ENCODE peak calls at places on chromosomes 12 and 14, in seven cellular contexts. V is A549, Y is breast epithelium, F is H1, O is HepG2, Q is HCT116, J is body of pancreas. T is an unnamed sample.

GRCh38 chr12:49201595-49202295 is 12.9 kb upstream of the TUBA1A start:
- DNase-seq in F (no peak), J (no peak), Y (peak), Q (no peak), V (peak), O (no peak), T (peak)

GRCh38 chr12:114827460-114827859 is 143.5 kb upstream of the TBX3 start:
- DNase-seq in Y (no peak), Q (no peak), F (no peak), V (no peak), J (no peak), O (no peak), T (no peak)

GRCh38 chr12:65999564-66000280 is 130.8 kb downstream of the LLPH start:
- DNase-seq in O (no peak), V (no peak), Y (no peak), F (no peak), Q (no peak), J (no peak), T (no peak)

GRCh38 chr14:104174051-104174450 is 35.7 kb downstream of the KIF26A start:
- DNase-seq in J (no peak), O (no peak), F (no peak), V (no peak), Y (no peak), Q (no peak), T (no peak)

GRCh38 chr12:46556105-46556559 is 183.6 kb upstream of the SLC38A2 start:
- DNase-seq in F (no peak), O (peak), Y (no peak), Q (peak), J (no peak), V (peak), T (no peak)

GRCh38 chr14:72965249-72965648 is 39.0 kb downstream of the DCAF4 start:
- DNase-seq in Y (no peak), J (no peak), Q (no peak), O (peak), F (no peak), V (peak), T (no peak)

GRCh38 chr12:56413392-56413791 is 35.8 kb downstream of the TIMELESS start:
- DNase-seq in Y (no peak), O (no peak), J (peak), V (no peak), Q (no peak), F (no peak), T (no peak)

GRCh38 chr14:93462479-93462878 is 31.7 kb downstream of the UNC79 start:
- DNase-seq in O (no peak), J (no peak), V (no peak), Y (no peak), Q (no peak), F (no peak), T (no peak)

GRCh38 chr12:116771651-116772050 is 33.5 kb downstream of the RNFT2 start:
- DNase-seq in V (no peak), J (no peak), O (no peak), Y (no peak), F (no peak), Q (no peak), T (no peak)

GRCh38 chr12:70741266-70741665 is 104.0 kb upstream of the PTPRB start:
- DNase-seq in O (no peak), V (no peak), F (no peak), Y (no peak), J (no peak), Q (no peak), T (no peak)

GRCh38 chr12:92080390-92081285 is 65.0 kb downstream of the BTG1 start:
- DNase-seq in V (peak), F (no peak), J (no peak), Y (no peak), O (no peak), Q (peak), T (no peak)

GRCh38 chr12:64544796-64545382 is 65.4 kb upstream of the RASSF3 start:
- DNase-seq in F (no peak), V (no peak), Y (no peak), Q (no peak), O (no peak), J (no peak), T (no peak)

GRCh38 chr12:25585021-25585523 is 32.0 kb upstream of the LMNTD1 start:
- DNase-seq in O (no peak), F (no peak), J (peak), Y (peak), V (no peak), Q (no peak), T (peak)

GRCh38 chr12:39043425-39043824 is 138.0 kb upstream of the CPNE8 start:
- DNase-seq in F (no peak), O (no peak), Q (no peak), V (no peak), Y (no peak), J (no peak), T (no peak)

GRCh38 chr12:123942277-123942653 is 30.4 kb downstream of the CCDC92 start:
- DNase-seq in Q (no peak), F (no peak), V (no peak), J (no peak), O (no peak), Y (no peak), T (peak)

GRCh38 chr12:48183091-48183875 is at the start of gene CCDC184:
- DNase-seq in F (peak), O (no peak), J (peak), Q (peak), Y (no peak), V (peak), T (peak)

GRCh38 chr14:92600318-92601053 is 86.9 kb downstream of the RIN3 start:
- DNase-seq in O (no peak), F (no peak), Q (no peak), J (no peak), Y (no peak), V (peak), T (no peak)

GRCh38 chr14:77036484-77037337 is 8.2 kb upstream of the IRF2BPL start:
- DNase-seq in F (no peak), O (no peak), J (no peak), Y (no peak), V (no peak), Q (no peak), T (no peak)

GRCh38 chr12:117968826-117969659 is at the start of gene KSR2:
- DNase-seq in O (peak), J (peak), Y (peak), Q (peak), V (peak), F (peak), T (no peak)

GRCh38 chr14:44803239-44803905 is 158.4 kb downstream of the KLHL28 start:
- DNase-seq in V (peak), Y (no peak), J (no peak), F (no peak), O (peak), Q (peak), T (no peak)

GRCh38 chr12:34396861-34397590 is 374.7 kb downstream of the ALG10 start:
- DNase-seq in Q (no peak), V (no peak), J (peak), O (no peak), F (peak), Y (peak), T (peak)

GRCh38 chr14:76473381-76474263 is 97.7 kb downstream of the ESRRB start:
- DNase-seq in O (no peak), V (no peak), J (no peak), Y (no peak), Q (no peak), F (peak), T (no peak)

GRCh38 chr12:4112290-4112689 is 161.3 kb upstream of the CCND2 start:
- DNase-seq in V (no peak), F (peak), J (no peak), Y (no peak), O (no peak), Q (no peak), T (peak)

GRCh38 chr14:52590318-52590717 is 37.7 kb downstream of the GPR137C start:
- DNase-seq in Q (no peak), O (no peak), J (no peak), V (no peak), F (no peak), Y (no peak), T (no peak)

GRCh38 chr12:95802482-95803264 is 12.1 kb upstream of the NTN4 start:
- DNase-seq in V (peak), J (peak), O (peak), Y (peak), Q (peak), F (no peak), T (no peak)

GRCh38 chr12:128810182-128811127 is 13.3 kb downstream of the SLC15A4 start:
- DNase-seq in Y (no peak), J (peak), O (no peak), F (no peak), Q (no peak), V (no peak), T (peak)

GRCh38 chr12:106239241-106239950 is 8.4 kb downstream of the CKAP4 start:
- DNase-seq in Y (no peak), J (no peak), O (no peak), Q (no peak), V (no peak), F (no peak), T (no peak)

GRCh38 chr12:126807312-126807711 is 1459.7 kb upstream of the TMEM132C start:
- DNase-seq in Q (no peak), Y (no peak), F (no peak), V (no peak), O (no peak), J (no peak), T (no peak)

GRCh38 chr12:110256780-110257431 is 24.1 kb upstream of the ATP2A2 start:
- DNase-seq in O (no peak), Q (no peak), F (no peak), Y (no peak), J (peak), V (peak), T (peak)

GRCh38 chr12:12017135-12017581 is 53.6 kb upstream of the BCL2L14 start:
- DNase-seq in V (no peak), F (no peak), Q (no peak), J (peak), Y (no peak), O (no peak), T (no peak)

GRCh38 chr12:12015073-12015685 is 55.6 kb upstream of the BCL2L14 start:
- DNase-seq in O (no peak), J (no peak), V (no peak), Y (no peak), F (no peak), Q (no peak), T (no peak)

GRCh38 chr12:12018454-12018853 is 52.3 kb upstream of the BCL2L14 start:
- DNase-seq in O (no peak), V (no peak), Q (no peak), Y (peak), F (no peak), J (no peak), T (no peak)

GRCh38 chr12:12017798-12018197 is 52.9 kb upstream of the BCL2L14 start:
- DNase-seq in Q (no peak), O (no peak), F (peak), Y (no peak), J (no peak), V (no peak), T (no peak)

DNA sequence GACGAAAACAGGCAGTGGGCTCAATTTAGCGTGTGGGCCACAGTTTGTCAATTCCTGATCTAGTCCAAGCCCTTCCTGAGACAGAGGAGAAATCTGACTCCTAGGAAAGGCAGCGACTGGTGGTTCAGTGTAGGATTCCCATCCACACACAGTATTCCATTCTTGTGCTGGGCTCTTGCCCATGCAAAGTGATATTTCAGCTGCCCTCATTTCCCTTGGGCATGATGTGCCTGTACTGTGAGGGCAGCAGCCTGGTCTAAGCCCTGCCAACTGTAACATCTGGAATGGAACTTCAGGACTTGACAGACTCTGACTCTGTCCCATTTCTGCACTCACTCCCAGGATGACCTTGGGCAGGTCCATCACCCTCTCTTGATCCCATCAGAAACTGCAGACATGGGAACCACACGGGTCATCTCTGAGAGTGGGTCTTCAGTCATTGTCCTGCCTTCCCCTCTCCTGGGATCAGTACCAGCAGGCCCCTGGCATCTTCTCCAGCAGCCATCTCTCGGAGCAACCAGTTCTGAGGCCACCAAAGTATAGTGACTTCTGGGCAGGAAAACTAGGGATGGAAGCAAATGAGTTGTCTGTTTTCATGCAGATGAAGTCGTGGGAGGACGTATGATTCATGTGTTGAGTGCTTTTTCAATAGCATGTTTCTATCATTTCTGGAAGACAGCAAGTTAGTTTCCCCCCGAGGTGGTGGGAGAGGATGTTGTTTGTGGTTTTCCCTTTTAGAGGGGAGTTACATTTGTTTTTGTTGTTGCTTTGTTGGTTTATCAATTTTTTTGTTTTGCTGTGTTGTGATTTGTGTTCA is 54.2 kb upstream of the BCL2L14 start:
- DNase-seq in O (no peak), V (no peak), J (no peak), Q (no peak), F (no peak), Y (no peak), T (no peak)
- TF ChIP-seq POLR2A in O (no peak), V (no peak), J (no peak), Q (no peak), F (no peak), Y (no peak), T (no peak)

DNA sequence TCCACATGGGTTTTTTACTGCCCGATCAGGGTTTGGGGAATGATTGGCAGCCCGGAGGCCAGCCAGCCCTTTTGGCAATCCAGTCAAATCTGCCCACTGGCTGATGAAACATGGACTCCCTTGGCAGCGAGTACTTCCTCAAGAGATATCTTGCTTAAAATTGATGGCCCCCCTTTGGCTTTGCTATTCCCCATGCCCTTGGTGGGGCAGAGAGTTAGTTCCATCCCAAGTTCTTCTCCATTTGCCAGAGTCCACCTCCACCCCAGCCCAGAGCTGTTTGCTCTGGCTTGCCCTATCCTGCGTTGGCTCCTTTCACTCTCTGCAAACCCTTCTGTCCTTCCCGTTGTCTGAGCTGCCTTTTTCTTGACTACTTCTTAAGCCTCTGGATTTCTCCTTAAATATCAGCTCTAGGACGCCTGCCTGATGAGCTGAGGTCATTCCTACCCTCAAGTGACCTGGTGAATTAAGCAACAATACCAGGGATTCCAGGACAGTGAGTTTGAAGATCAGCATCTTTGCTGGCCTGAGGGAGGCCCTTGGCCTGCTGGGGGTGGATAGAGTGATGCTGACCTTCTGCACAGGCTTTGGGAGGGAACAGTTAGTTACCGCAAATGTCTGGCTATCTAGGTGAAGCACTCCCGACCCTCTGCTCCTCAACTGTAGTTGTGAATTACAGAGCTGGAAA is 212.0 kb downstream of the CACNA1C start:
- DNase-seq in O (no peak), J (peak), Y (peak), F (no peak), Q (no peak), V (no peak), T (no peak)
- TF ChIP-seq POLR2A in O (no peak), J (no peak), Y (no peak), F (no peak), Q (no peak), V (no peak), T (no peak)

GRCh38 chr12:11762723-11763326 is 113.4 kb downstream of the ETV6 start:
- DNase-seq in O (no peak), F (no peak), V (no peak), J (no peak), Y (no peak), Q (no peak), T (no peak)
- TF ChIP-seq POLR2A in O (no peak), F (no peak), V (no peak), J (no peak), Y (no peak), Q (no peak), T (no peak)

GRCh38 chr14:67599698-67600561 is at the start of gene PIGH:
- DNase-seq in V (peak), F (peak), Q (peak), O (peak), Y (peak), J (peak), T (peak)
- TF ChIP-seq POLR2A in V (peak), F (peak), Q (peak), O (peak), Y (peak), J (peak), T (no peak)

GRCh38 chr14:67674480-67675218 is at the start of gene VTI1B:
- DNase-seq in O (peak), F (peak), Q (peak), Y (peak), J (peak), V (peak), T (peak)
- TF ChIP-seq POLR2A in O (peak), F (peak), Q (no peak), Y (no peak), J (peak), V (peak), T (no peak)

GRCh38 chr12:7060353-7060954 is at the start of gene C1S:
- DNase-seq in V (peak), O (peak), F (peak), J (peak), Y (peak), Q (no peak), T (peak)
- TF ChIP-seq POLR2A in V (peak), O (no peak), F (no peak), J (no peak), Y (peak), Q (no peak), T (no peak)

GRCh38 chr14:75015496-75015895 is 12.8 kb downstream of the EIF2B2 start:
- DNase-seq in O (no peak), Q (no peak), J (no peak), F (no peak), Y (no peak), V (no peak), T (no peak)

GRCh38 chr14:75010472-75010871 is 7.8 kb downstream of the EIF2B2 start:
- DNase-seq in Q (no peak), Y (no peak), F (no peak), V (no peak), O (no peak), J (no peak), T (no peak)

GRCh38 chr14:75013290-75013689 is 10.6 kb downstream of the EIF2B2 start:
- DNase-seq in Q (no peak), O (no peak), V (no peak), F (no peak), Y (no peak), J (no peak), T (no peak)

GRCh38 chr14:75009176-75009575 is 6.5 kb downstream of the EIF2B2 start:
- DNase-seq in J (no peak), F (no peak), Y (no peak), V (no peak), Q (no peak), O (no peak), T (no peak)

DNA sequence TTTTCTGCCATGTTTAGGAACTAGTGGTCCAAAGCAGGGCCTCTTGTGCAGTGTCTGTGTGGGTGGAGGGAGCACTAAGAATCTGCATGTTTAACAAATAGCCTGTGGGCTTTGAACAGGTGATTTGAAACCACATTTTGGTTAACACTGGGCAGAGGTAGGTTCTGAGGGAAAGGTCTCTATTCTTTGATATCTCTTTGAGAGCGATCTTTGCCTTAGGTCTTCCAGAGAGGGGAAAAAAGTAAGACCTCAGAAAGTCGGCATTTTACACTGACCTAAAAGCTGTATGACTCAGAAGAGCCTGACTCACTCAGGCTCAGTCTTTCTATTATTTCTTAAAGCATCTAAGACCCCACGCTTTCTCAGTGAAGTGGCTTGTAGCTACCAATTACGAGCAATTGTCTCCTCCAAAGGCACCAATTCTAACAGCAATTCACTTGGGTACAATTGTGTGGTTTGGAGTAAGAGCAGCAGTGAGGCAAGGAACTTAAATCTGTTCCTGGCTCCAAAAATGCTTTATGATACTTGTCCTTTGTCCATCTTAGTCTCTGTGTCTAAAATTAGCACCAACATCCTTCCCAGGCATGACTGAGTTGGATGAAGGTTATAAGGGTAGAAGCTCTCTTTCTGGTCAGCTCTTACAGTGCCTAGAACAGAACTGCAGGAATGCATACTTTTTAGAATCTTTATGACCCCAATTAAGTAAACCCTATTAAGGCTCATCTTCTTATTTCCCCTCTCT is 8.8 kb downstream of the EIF2B2 start:
- DNase-seq in O (no peak), Y (no peak), J (no peak), V (no peak), Q (no peak), F (no peak), T (no peak)
- TF ChIP-seq POLR2A in O (no peak), Y (no peak), J (no peak), V (no peak), Q (no peak), F (no peak), T (no peak)